ENCODE peak calls at places on chromosomes 11 and 22, in eight cellular contexts. N is activated T-cell treated with anti-CD3 and anti-CD28 coated beads, Interleukin-2, amount 50 U/mL, for 72 hours; E is RCC 7860; T is NCI-H2081; X is NCI-H1105 treated with DMSO at 0.1 percent for 48 hours; A is glutamatergic neuron; D is activated CD8-positive, alpha-beta T cell treated with anti-CD3 and anti-CD28 coated beads for 36 hours; J is A549. K is an unnamed sample.

GRCh38 chr11:34126959-34127848 is 21.8 kb downstream of the NAT10 start:
- DNase-seq in N (no peak), E (no peak), T (no peak), X (no peak), A (no peak), D (no peak), J (no peak), K (no peak)

GRCh38 chr11:69081180-69081579 is 32.4 kb downstream of the TPCN2 start:
- DNase-seq in N (no peak), E (no peak), T (no peak), X (no peak), A (peak; percentile 12), D (no peak), J (no peak), K (no peak)

GRCh38 chr11:88979641-88980040 is 86.1 kb downstream of the GRM5 start:
- DNase-seq in N (no peak), E (no peak), T (no peak), X (no peak), A (no peak), D (no peak), J (no peak), K (no peak)

GRCh38 chr11:76763573-76764348 is 19.4 kb upstream of the TSKU start:
- DNase-seq in N (no peak), E (peak; percentile 55), T (no peak), X (no peak), A (no peak), D (no peak), J (peak; percentile 42), K (peak; percentile 83)

GRCh38 chr11:115267871-115268270 is 236.3 kb downstream of the CADM1 start:
- DNase-seq in N (no peak), E (no peak), T (no peak), X (no peak), A (no peak), D (peak; percentile 8), J (no peak), K (no peak)

GRCh38 chr22:27063381-27063780 is 406.0 kb downstream of the MIAT start:
- DNase-seq in N (no peak), E (no peak), T (no peak), X (no peak), A (no peak), D (no peak), J (no peak), K (no peak)

GRCh38 chr11:75474240-75474639 is 41.2 kb upstream of the KLHL35 start:
- DNase-seq in N (no peak), E (no peak), T (no peak), X (no peak), A (no peak), D (no peak), J (no peak), K (no peak)

GRCh38 chr22:50189184-50189848 is 3.6 kb downstream of the TRABD start:
- DNase-seq in N (no peak), E (no peak), T (peak; percentile 16), X (peak; percentile 16), A (no peak), D (no peak), J (no peak), K (no peak)

GRCh38 chr11:35321111-35321510 is 98.2 kb downstream of the SLC1A2 start:
- DNase-seq in N (no peak), E (no peak), T (no peak), X (no peak), A (no peak), D (no peak), J (no peak), K (no peak)

GRCh38 chr11:94873910-94874575 is 99.3 kb downstream of the CWC15 start:
- DNase-seq in N (no peak), E (no peak), T (no peak), X (no peak), A (no peak), D (no peak), J (no peak), K (no peak)

GRCh38 chr11:26244207-26244606 is 87.7 kb upstream of the ANO3 start:
- DNase-seq in N (no peak), E (no peak), T (no peak), X (no peak), A (no peak), D (no peak), J (no peak), K (no peak)

GRCh38 chr11:84719935-84720577 is 907.1 kb downstream of the DLG2 start:
- DNase-seq in N (no peak), E (no peak), T (no peak), X (peak; percentile 16), A (peak; percentile 63), D (no peak), J (no peak), K (no peak)

GRCh38 chr22:29270475-29271271 is 2.6 kb downstream of the EWSR1 start:
- DNase-seq in N (no peak), E (peak; percentile 29), T (no peak), X (no peak), A (no peak), D (no peak), J (peak; percentile 25), K (peak; percentile 42)

GRCh38 chr22:31583861-31584485 is 78.0 kb downstream of the PISD start:
- DNase-seq in N (no peak), E (no peak), T (no peak), X (no peak), A (no peak), D (no peak), J (no peak), K (no peak)

GRCh38 chr22:39490966-39491680 is 11.0 kb upstream of the MIEF1 start:
- DNase-seq in N (no peak), E (no peak), T (no peak), X (no peak), A (no peak), D (no peak), J (no peak), K (no peak)

GRCh38 chr11:115579181-115579825 is 75.1 kb upstream of the CADM1 start:
- DNase-seq in N (no peak), E (peak; percentile 17), T (no peak), X (no peak), A (no peak), D (no peak), J (no peak), K (no peak)

GRCh38 chr11:90855531-90855930 is 632.7 kb upstream of the CHORDC1 start:
- DNase-seq in N (no peak), E (no peak), T (no peak), X (no peak), A (no peak), D (no peak), J (no peak), K (no peak)

GRCh38 chr11:65780770-65781151 is at the start of gene AP5B1:
- DNase-seq in N (peak; percentile 84), E (peak; percentile 34), T (peak; percentile 17), X (peak; percentile 37), A (peak; percentile 52), D (peak; percentile 77), J (peak; percentile 61), K (peak; percentile 65)

GRCh38 chr11:78339483-78339882 is 78.1 kb downstream of the GAB2 start:
- DNase-seq in N (no peak), E (no peak), T (peak; percentile 90), X (peak; percentile 15), A (no peak), D (no peak), J (no peak), K (no peak)

GRCh38 chr22:45265546-45265945 is 19.2 kb upstream of the UPK3A start:
- DNase-seq in N (no peak), E (no peak), T (no peak), X (no peak), A (no peak), D (no peak), J (no peak), K (no peak)

GRCh38 chr11:125224391-125225015 is 60.0 kb downstream of the PKNOX2 start:
- DNase-seq in N (no peak), E (no peak), T (no peak), X (no peak), A (peak; percentile 52), D (peak; percentile 8), J (no peak), K (peak; percentile 6)

GRCh38 chr11:17014774-17015638 is 792 bp upstream of the PLEKHA7 start:
- DNase-seq in N (peak; percentile 36), E (peak; percentile 11), T (no peak), X (peak; percentile 53), A (peak; percentile 36), D (peak; percentile 33), J (peak; percentile 89), K (no peak)